ENCODE peak calls at places on chromosomes 4 and X, in four cellular contexts. One of them, this sample, is unnamed. For H3K4me1, the result is how much of the 10 kb centered on the place peaks cover.

GRCh38 chrX:153967536-153968214 is 3.9 kb downstream of the HCFC1 start:
- DNase-seq in tibial nerve: no peak
- DNase-seq in pancreas: peak
- DNase-seq in gastrocnemius medialis: no peak
- DNase-seq in this sample: no peak

GRCh38 chrX:13938766-13939530 is 90.7 kb downstream of the GEMIN8 start:
- DNase-seq in pancreas: no peak
- DNase-seq in gastrocnemius medialis: no peak
- DNase-seq in tibial nerve: no peak
- DNase-seq in this sample: no peak

GRCh38 chr4:166092797-166093196 is 219.8 kb downstream of the TLL1 start:
- DNase-seq in tibial nerve: no peak
- DNase-seq in pancreas: no peak
- DNase-seq in gastrocnemius medialis: no peak
- DNase-seq in this sample: no peak

GRCh38 chrX:9730752-9731151 is 34.9 kb downstream of the GPR143 start:
- DNase-seq in tibial nerve: no peak
- DNase-seq in pancreas: no peak
- DNase-seq in gastrocnemius medialis: no peak
- DNase-seq in this sample: no peak

GRCh38 chrX:66676413-66676812 is 37.5 kb upstream of the EDA2R start:
- DNase-seq in tibial nerve: no peak
- DNase-seq in gastrocnemius medialis: no peak
- DNase-seq in pancreas: no peak
- DNase-seq in this sample: no peak

GRCh38 chr4:183384516-183384915 is 59.9 kb upstream of the CDKN2AIP start:
- DNase-seq in gastrocnemius medialis: no peak
- DNase-seq in pancreas: no peak
- DNase-seq in tibial nerve: no peak
- DNase-seq in this sample: no peak

GRCh38 chr4:126113058-126113457 is 798.3 kb downstream of the FAT4 start:
- DNase-seq in gastrocnemius medialis: no peak
- DNase-seq in tibial nerve: no peak
- DNase-seq in pancreas: no peak
- DNase-seq in this sample: no peak

GRCh38 chrX:13703135-13703534 is 14.2 kb downstream of the RAB9A start:
- DNase-seq in gastrocnemius medialis: no peak
- DNase-seq in tibial nerve: no peak
- DNase-seq in pancreas: no peak
- DNase-seq in this sample: no peak

GRCh38 chr4:3413675-3414420 is 27.9 kb upstream of the HGFAC start:
- DNase-seq in gastrocnemius medialis: peak
- DNase-seq in tibial nerve: peak
- DNase-seq in pancreas: no peak
- DNase-seq in this sample: peak

GRCh38 chrX:11329016-11329415 is 35.8 kb downstream of the AMELX start:
- DNase-seq in tibial nerve: no peak
- DNase-seq in pancreas: no peak
- DNase-seq in gastrocnemius medialis: no peak
- DNase-seq in this sample: no peak

GRCh38 chrX:15938072-15938471 is 83.5 kb upstream of the AP1S2 start:
- DNase-seq in pancreas: no peak
- DNase-seq in gastrocnemius medialis: no peak
- DNase-seq in tibial nerve: no peak
- DNase-seq in this sample: no peak

GRCh38 chrX:73182502-73183114 is 32.0 kb downstream of the NAP1L2 start:
- DNase-seq in tibial nerve: no peak
- DNase-seq in gastrocnemius medialis: no peak
- DNase-seq in pancreas: no peak
- DNase-seq in this sample: no peak

GRCh38 chr4:147136783-147137182 is 191.1 kb upstream of the TTC29 start:
- DNase-seq in gastrocnemius medialis: no peak
- DNase-seq in pancreas: no peak
- DNase-seq in tibial nerve: no peak
- DNase-seq in this sample: no peak

GRCh38 chr4:178937130-178937529 is 1494.9 kb upstream of the AGA start:
- DNase-seq in pancreas: no peak
- DNase-seq in tibial nerve: no peak
- DNase-seq in gastrocnemius medialis: no peak
- DNase-seq in this sample: no peak

GRCh38 chr4:178941975-178942374 is 1499.7 kb upstream of the AGA start:
- DNase-seq in gastrocnemius medialis: no peak
- DNase-seq in tibial nerve: no peak
- DNase-seq in pancreas: no peak
- DNase-seq in this sample: no peak
- H3K4me1 ChIP-seq in gastrocnemius medialis: under half
- H3K4me1 ChIP-seq in tibial nerve: under half
- H3K4me1 ChIP-seq in pancreas: under half
- H3K4me1 ChIP-seq in this sample: under half

GRCh38 chr4:26048378-26048882 is 134.4 kb downstream of the SMIM20 start:
- DNase-seq in tibial nerve: peak
- DNase-seq in gastrocnemius medialis: peak
- DNase-seq in pancreas: no peak
- DNase-seq in this sample: peak
- H3K4me3 ChIP-seq in tibial nerve: no peak
- H3K4me3 ChIP-seq in gastrocnemius medialis: no peak
- H3K4me3 ChIP-seq in pancreas: no peak
- H3K4me3 ChIP-seq in this sample: no peak

GRCh38 chr4:153159728-153160221 is 44.5 kb upstream of the TRIM2 start:
- DNase-seq in gastrocnemius medialis: no peak
- DNase-seq in pancreas: no peak
- DNase-seq in tibial nerve: no peak
- DNase-seq in this sample: no peak
- H3K27ac ChIP-seq in gastrocnemius medialis: no peak
- H3K27ac ChIP-seq in pancreas: no peak
- H3K27ac ChIP-seq in tibial nerve: no peak
- H3K27ac ChIP-seq in this sample: no peak

GRCh38 chr4:139458543-139458942 is 4.6 kb downstream of the RAB33B start:
- DNase-seq in tibial nerve: no peak
- DNase-seq in gastrocnemius medialis: no peak
- DNase-seq in pancreas: no peak
- DNase-seq in this sample: no peak
- H3K4me1 ChIP-seq in tibial nerve: under half
- H3K4me1 ChIP-seq in gastrocnemius medialis: under half
- H3K4me1 ChIP-seq in pancreas: under half
- H3K4me1 ChIP-seq in this sample: under half

GRCh38 chr4:77145806-77146425 is 11.1 kb upstream of the CCNG2 start:
- DNase-seq in gastrocnemius medialis: no peak
- DNase-seq in pancreas: no peak
- DNase-seq in tibial nerve: no peak
- DNase-seq in this sample: no peak

GRCh38 chr4:77148081-77148480 is 8.9 kb upstream of the CCNG2 start:
- DNase-seq in pancreas: no peak
- DNase-seq in tibial nerve: no peak
- DNase-seq in gastrocnemius medialis: no peak
- DNase-seq in this sample: no peak

GRCh38 chr4:77147400-77147782 is 9.6 kb upstream of the CCNG2 start:
- DNase-seq in pancreas: no peak
- DNase-seq in gastrocnemius medialis: no peak
- DNase-seq in tibial nerve: no peak
- DNase-seq in this sample: no peak

GRCh38 chr4:77149789-77150188 is 7.2 kb upstream of the CCNG2 start:
- DNase-seq in gastrocnemius medialis: no peak
- DNase-seq in tibial nerve: no peak
- DNase-seq in pancreas: no peak
- DNase-seq in this sample: no peak

GRCh38 chr4:77146426-77147399 is 10.3 kb upstream of the CCNG2 start:
- DNase-seq in tibial nerve: no peak
- DNase-seq in gastrocnemius medialis: no peak
- DNase-seq in pancreas: no peak
- DNase-seq in this sample: no peak
- H3K4me3 ChIP-seq in tibial nerve: no peak
- H3K4me3 ChIP-seq in gastrocnemius medialis: no peak
- H3K4me3 ChIP-seq in pancreas: no peak
- H3K4me3 ChIP-seq in this sample: no peak

DNA sequence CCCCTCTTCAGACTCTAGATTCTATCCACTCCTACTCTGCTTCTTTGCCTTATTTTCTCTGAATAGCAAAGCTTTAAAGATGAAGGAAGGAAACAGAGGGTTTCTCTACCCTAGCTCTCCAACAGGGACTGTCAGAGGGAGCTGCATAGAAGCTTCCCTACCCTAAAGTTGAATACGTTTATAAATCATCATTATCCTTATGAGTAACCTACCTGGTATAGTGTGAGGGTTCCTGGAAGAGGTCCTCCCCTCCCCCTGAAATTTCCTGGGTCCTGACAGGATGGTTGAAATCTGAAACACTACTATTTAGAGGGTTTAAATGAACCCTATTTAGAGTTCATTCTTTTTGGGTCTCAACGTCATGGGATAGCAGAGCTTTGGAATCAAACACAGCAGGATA is 187.0 kb upstream of the RBPJ start:
- DNase-seq in pancreas: no peak
- DNase-seq in gastrocnemius medialis: no peak
- DNase-seq in tibial nerve: no peak
- DNase-seq in this sample: no peak
- H3K27ac ChIP-seq in pancreas: no peak
- H3K27ac ChIP-seq in gastrocnemius medialis: no peak
- H3K27ac ChIP-seq in tibial nerve: no peak
- H3K27ac ChIP-seq in this sample: no peak

GRCh38 chr4:10116625-10117423 is at the start of gene WDR1:
- DNase-seq in tibial nerve: peak
- DNase-seq in pancreas: peak
- DNase-seq in gastrocnemius medialis: peak
- DNase-seq in this sample: peak

GRCh38 chr4:10115657-10116624 is 658 bp downstream of the WDR1 start:
- DNase-seq in tibial nerve: no peak
- DNase-seq in gastrocnemius medialis: peak
- DNase-seq in pancreas: peak
- DNase-seq in this sample: peak

GRCh38 chr4:10114607-10115006 is 2.0 kb downstream of the WDR1 start:
- DNase-seq in tibial nerve: no peak
- DNase-seq in gastrocnemius medialis: no peak
- DNase-seq in pancreas: peak
- DNase-seq in this sample: no peak

GRCh38 chr4:10114147-10114546 is 2.5 kb downstream of the WDR1 start:
- DNase-seq in pancreas: no peak
- DNase-seq in gastrocnemius medialis: no peak
- DNase-seq in tibial nerve: no peak
- DNase-seq in this sample: no peak

DNA sequence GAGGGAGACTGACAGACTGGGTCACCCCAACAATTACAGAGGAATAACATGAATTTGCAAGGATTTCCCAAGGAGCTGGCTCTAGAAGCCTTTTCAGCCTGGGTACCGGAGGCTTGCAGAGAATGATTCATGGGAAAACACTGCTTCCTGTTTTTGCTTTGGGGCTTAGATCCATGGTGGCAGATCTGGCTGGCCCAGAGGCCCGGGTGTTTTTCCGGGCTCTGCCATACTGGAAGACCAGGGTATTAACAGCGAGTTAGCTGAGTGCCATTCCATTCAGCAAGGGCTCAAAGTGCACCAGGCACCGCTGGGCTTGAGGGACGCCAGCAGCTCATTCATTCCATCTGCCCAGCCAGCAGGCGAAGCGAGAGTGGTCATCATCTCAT is 1.3 kb downstream of the WDR1 start:
- DNase-seq in tibial nerve: no peak
- DNase-seq in gastrocnemius medialis: peak
- DNase-seq in pancreas: no peak
- DNase-seq in this sample: no peak
- H3K4me1 ChIP-seq in tibial nerve: under half
- H3K4me1 ChIP-seq in gastrocnemius medialis: half or more
- H3K4me1 ChIP-seq in pancreas: under half
- H3K4me1 ChIP-seq in this sample: half or more

DNA sequence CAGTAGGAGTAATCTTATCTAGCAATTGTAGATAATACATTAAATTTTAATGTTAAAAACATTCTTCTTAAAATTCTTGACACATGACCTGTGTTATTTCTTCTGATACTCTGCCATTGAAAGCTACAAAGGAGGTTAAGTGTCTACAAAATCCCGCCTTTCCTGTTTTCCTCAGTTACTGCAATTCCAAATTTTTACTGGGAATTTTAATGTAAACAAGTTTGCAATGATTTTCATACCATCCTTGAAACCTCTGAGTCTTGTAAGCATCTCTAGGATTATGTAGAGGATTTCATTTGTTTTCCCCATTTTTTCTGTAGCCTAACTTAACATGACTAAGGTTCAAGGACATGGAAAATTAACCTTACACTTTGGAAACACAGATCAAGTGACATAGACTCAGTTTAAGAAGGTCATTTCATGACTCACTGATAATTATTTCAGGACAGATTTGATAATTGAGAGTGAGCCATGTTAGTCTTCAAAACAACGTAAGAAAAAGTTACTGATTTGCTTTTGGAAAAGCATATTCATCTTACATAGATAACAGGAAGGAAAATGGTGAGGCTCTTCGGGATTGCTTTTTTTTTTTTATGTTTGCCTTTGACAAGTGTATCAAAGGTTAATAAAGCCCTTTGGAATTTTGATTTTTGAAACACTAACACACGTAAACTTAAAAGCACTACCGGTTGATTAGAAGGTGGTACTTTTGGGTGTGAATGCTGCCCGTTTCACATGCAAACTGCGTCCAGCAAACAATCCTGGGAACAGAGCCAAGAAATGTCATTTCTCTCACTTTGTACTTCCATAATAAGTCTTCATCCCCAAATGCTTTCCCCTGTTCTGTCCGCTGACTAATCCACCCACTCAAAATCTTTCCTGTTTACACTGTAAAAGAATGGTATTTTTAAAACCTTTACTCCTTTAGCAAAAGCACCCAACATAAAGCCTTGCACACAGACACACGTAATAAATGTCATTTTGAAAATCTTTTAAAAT is 39.4 kb upstream of the PDLIM5 start:
- DNase-seq in tibial nerve: no peak
- DNase-seq in gastrocnemius medialis: no peak
- DNase-seq in pancreas: no peak
- DNase-seq in this sample: no peak
- H3K4me3 ChIP-seq in tibial nerve: no peak
- H3K4me3 ChIP-seq in gastrocnemius medialis: peak
- H3K4me3 ChIP-seq in pancreas: no peak
- H3K4me3 ChIP-seq in this sample: peak

This sample was measured in psoas muscle.